ENCODE peak calls at places on chromosomes 3 and 15, in eight cellular contexts. I, H, W, T, R, B, J and Q are unnamed samples.

GRCh38 chr3:153166206-153166605 is 4.2 kb downstream of the RAP2B start:
- DNase-seq in I (peak), H (no peak), W (no peak), T (no peak), R (no peak), B (peak), J (peak), Q (peak)

GRCh38 chr15:49864251-49864650 is 243.4 kb downstream of the DTWD1 start:
- DNase-seq in I (no peak), H (no peak), W (no peak), T (no peak), R (no peak), B (no peak), J (no peak), Q (peak)

GRCh38 chr15:66780172-66780972 is 78.3 kb downstream of the SMAD6 start:
- DNase-seq in I (peak), H (no peak), W (peak), T (no peak), R (no peak), B (peak), J (peak), Q (peak)

GRCh38 chr15:55741592-55742497 is 1.1 kb downstream of the PRTG start:
- DNase-seq in I (no peak), H (peak), W (peak), T (no peak), R (no peak), B (peak), J (peak), Q (no peak)

GRCh38 chr3:153614563-153614962 is 452.5 kb downstream of the RAP2B start:
- DNase-seq in I (peak), H (no peak), W (peak), T (no peak), R (no peak), B (peak), J (peak), Q (peak)

GRCh38 chr15:65374831-65375401 is 2.9 kb downstream of the IGDCC3 start:
- DNase-seq in I (no peak), H (no peak), W (no peak), T (no peak), R (no peak), B (no peak), J (no peak), Q (no peak)

GRCh38 chr3:65484964-65485363 is 553.8 kb downstream of the MAGI1 start:
- DNase-seq in I (no peak), H (no peak), W (no peak), T (no peak), R (no peak), B (no peak), J (no peak), Q (peak)

GRCh38 chr3:52851348-52851747 is 16.5 kb upstream of the MUSTN1 start:
- DNase-seq in I (peak), H (peak), W (peak), T (no peak), R (no peak), B (peak), J (peak), Q (peak)

GRCh38 chr3:72143970-72144717 is 359.2 kb upstream of the PROK2 start:
- DNase-seq in I (no peak), H (no peak), W (no peak), T (no peak), R (no peak), B (no peak), J (no peak), Q (no peak)

GRCh38 chr3:141735176-141735575 is 2.9 kb upstream of the RNF7 start:
- DNase-seq in I (no peak), H (no peak), W (no peak), T (no peak), R (no peak), B (no peak), J (no peak), Q (no peak)

GRCh38 chr15:75680007-75680789 is 32.5 kb downstream of the CSPG4 start:
- DNase-seq in I (no peak), H (no peak), W (no peak), T (no peak), R (no peak), B (no peak), J (no peak), Q (no peak)

GRCh38 chr15:31427411-31427810 is 100.8 kb downstream of the KLF13 start:
- DNase-seq in I (peak), H (no peak), W (no peak), T (no peak), R (no peak), B (no peak), J (peak), Q (peak)

GRCh38 chr3:5198313-5198677 is 10.8 kb downstream of the EDEM1 start:
- DNase-seq in I (no peak), H (no peak), W (no peak), T (no peak), R (no peak), B (no peak), J (no peak), Q (no peak)

GRCh38 chr3:183564046-183564445 is 8.5 kb upstream of the KLHL6 start:
- DNase-seq in I (no peak), H (no peak), W (no peak), T (no peak), R (no peak), B (no peak), J (no peak), Q (no peak)

GRCh38 chr3:15055019-15055557 is 10.0 kb downstream of the MRPS25 start:
- DNase-seq in I (peak), H (no peak), W (no peak), T (no peak), R (peak), B (no peak), J (peak), Q (peak)

GRCh38 chr3:50336452-50337174 is 4.0 kb downstream of the RASSF1 start:
- DNase-seq in I (no peak), H (no peak), W (no peak), T (no peak), R (no peak), B (no peak), J (no peak), Q (peak)

GRCh38 chr3:110628650-110629301 is 442.8 kb upstream of the NECTIN3 start:
- DNase-seq in I (no peak), H (no peak), W (no peak), T (no peak), R (no peak), B (no peak), J (no peak), Q (no peak)

GRCh38 chr3:157335677-157336076 is 101.0 kb upstream of the PTX3 start:
- DNase-seq in I (peak), H (no peak), W (peak), T (peak), R (no peak), B (peak), J (peak), Q (peak)

GRCh38 chr3:152617609-152618008 is 217.3 kb upstream of the P2RY1 start:
- DNase-seq in I (no peak), H (no peak), W (no peak), T (no peak), R (no peak), B (no peak), J (no peak), Q (no peak)